ENCODE peak calls at places on chromosomes 13 and 19, in nine cellular contexts. C is tibial nerve, B is IMR-90, Z is WTC11, V is AG09309, P is right lobe of liver, N is AG10803, S is endothelial cell, K is esophagus muscularis mucosa. O is an unnamed sample.

GRCh38 chr13:83709751-83710515 is 172.3 kb downstream of the SLITRK1 start:
- DNase-seq in Z (no peak), C (no peak), K (no peak), P (no peak), N (no peak), B (no peak), S (no peak), V (no peak), O (no peak)

GRCh38 chr13:106570354-106570822 is 2.5 kb upstream of the ARGLU1 start:
- DNase-seq in S (peak), K (no peak), Z (peak), V (no peak), C (peak), B (peak), N (peak), P (peak), O (no peak)

GRCh38 chr19:19445288-19445687 is 39.8 kb downstream of the GATAD2A start:
- DNase-seq in S (no peak), C (no peak), V (no peak), Z (no peak), B (no peak), K (no peak), N (no peak), P (no peak), O (no peak)

GRCh38 chr13:19772306-19772705 is 10.4 kb downstream of the PSPC1 start:
- DNase-seq in V (no peak), Z (no peak), S (no peak), P (no peak), C (no peak), K (no peak), B (peak), N (peak), O (no peak)

GRCh38 chr19:48290923-48291700 is 21.2 kb downstream of the ZNF114 start:
- DNase-seq in C (peak), Z (peak), V (no peak), P (peak), N (peak), B (peak), K (no peak), S (peak), O (peak)

GRCh38 chr19:16336571-16336970 is 11.9 kb downstream of the KLF2 start:
- DNase-seq in B (peak), V (no peak), N (peak), Z (no peak), S (no peak), K (no peak), P (no peak), C (no peak), O (no peak)

GRCh38 chr13:52830946-52831345 is 17.5 kb downstream of the PCDH8 start:
- DNase-seq in Z (no peak), S (no peak), V (no peak), N (no peak), C (no peak), P (no peak), K (no peak), B (peak), O (no peak)

GRCh38 chr19:52464798-52465470 is 11.6 kb downstream of the ZNF578 start:
- DNase-seq in C (no peak), S (peak), V (no peak), N (no peak), K (no peak), Z (peak), B (no peak), P (no peak), O (no peak)

GRCh38 chr13:78137404-78138142 is 218.9 kb upstream of the EDNRB start:
- DNase-seq in N (peak), S (peak), B (peak), C (no peak), K (no peak), Z (peak), P (no peak), V (peak), O (no peak)

GRCh38 chr13:101783554-101783953 is 331.1 kb downstream of the ITGBL1 start:
- DNase-seq in K (no peak), S (no peak), V (no peak), N (no peak), C (no peak), B (no peak), Z (no peak), P (no peak), O (no peak)

GRCh38 chr13:20782116-20782708 is 8.5 kb upstream of the EEF1AKMT1 start:
- DNase-seq in K (no peak), N (no peak), V (no peak), B (no peak), P (no peak), C (no peak), S (no peak), Z (no peak), O (no peak)

GRCh38 chr19:51123381-51124186 is 1.1 kb upstream of the SIGLEC9 start:
- DNase-seq in Z (no peak), S (no peak), K (no peak), N (no peak), C (no peak), V (no peak), B (no peak), P (peak), O (no peak)

DNA sequence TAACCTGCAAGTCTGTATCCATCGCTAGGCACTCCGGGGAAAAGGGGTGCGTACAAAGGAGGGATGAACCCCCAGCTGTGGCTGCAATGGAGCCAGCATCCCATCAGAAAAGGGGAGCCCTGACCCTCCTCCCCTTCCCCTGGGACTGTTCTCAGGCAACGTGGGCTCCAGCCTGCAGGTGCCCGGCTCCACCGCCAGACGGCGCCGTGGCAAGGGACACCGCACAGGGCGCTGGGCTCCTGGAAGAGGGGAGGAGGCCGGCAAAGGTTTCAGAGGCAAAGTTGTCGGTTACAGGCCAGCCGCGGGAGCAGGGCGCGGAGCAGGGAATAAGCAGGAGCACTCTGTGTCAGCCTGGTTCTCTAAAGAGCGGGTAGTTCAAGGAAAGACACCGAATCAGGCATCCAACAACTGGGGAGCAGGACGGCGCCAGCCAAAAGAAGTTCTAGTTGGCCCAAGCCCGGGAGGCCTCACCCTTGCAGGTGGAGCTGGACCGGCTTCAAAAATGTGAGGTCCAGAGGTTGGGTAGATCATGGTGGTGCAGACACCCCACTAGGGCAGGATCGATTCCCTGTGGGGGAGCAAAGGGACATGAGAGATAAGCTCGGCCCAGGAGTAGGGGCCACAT is 53.0 kb upstream of the ATP12A start:
- DNase-seq in N (peak), Z (peak), K (no peak), S (peak), V (no peak), P (no peak), B (no peak), C (no peak), O (no peak)
- TF ChIP-seq CTCF in N (peak), Z (peak), K (no peak), S (peak), V (peak), P (peak), B (peak), C (peak), O (peak)

GRCh38 chr19:58385313-58386165 is 1.5 kb upstream of the RPS5 start:
- DNase-seq in K (no peak), V (no peak), S (no peak), P (no peak), Z (no peak), C (no peak), N (no peak), B (no peak), O (no peak)

GRCh38 chr19:58387338-58388174 is 487 bp downstream of the RPS5 start:
- DNase-seq in P (no peak), N (no peak), C (no peak), Z (no peak), K (no peak), S (peak), V (no peak), B (no peak), O (no peak)

GRCh38 chr19:58388175-58388526 is 1.1 kb downstream of the RPS5 start:
- DNase-seq in K (no peak), S (no peak), C (no peak), B (no peak), Z (no peak), V (no peak), N (no peak), P (peak), O (no peak)

GRCh38 chr19:58386166-58386575 is 898 bp upstream of the RPS5 start:
- DNase-seq in P (no peak), B (no peak), S (no peak), K (no peak), V (no peak), C (no peak), Z (no peak), N (no peak), O (no peak)

GRCh38 chr19:58386576-58387337 is at the start of gene RPS5:
- DNase-seq in K (peak), Z (peak), N (peak), B (peak), P (peak), C (peak), V (peak), S (peak), O (peak)
- TF ChIP-seq CTCF in K (no peak), Z (no peak), N (no peak), B (no peak), P (no peak), C (peak), V (no peak), S (no peak), O (no peak)

GRCh38 chr13:41915096-41915495 is 45.8 kb downstream of the VWA8 start:
- DNase-seq in N (no peak), C (no peak), K (no peak), V (no peak), B (peak), Z (no peak), S (no peak), P (no peak), O (no peak)

GRCh38 chr13:41916173-41916954 is 44.5 kb downstream of the VWA8 start:
- DNase-seq in S (no peak), B (peak), C (no peak), N (peak), V (peak), P (no peak), K (no peak), Z (no peak), O (no peak)

GRCh38 chr13:41917641-41918040 is 43.3 kb downstream of the VWA8 start:
- DNase-seq in K (no peak), Z (no peak), C (no peak), B (peak), V (peak), P (no peak), N (peak), S (no peak), O (no peak)

GRCh38 chr13:41919031-41919740 is 41.7 kb downstream of the VWA8 start:
- DNase-seq in N (no peak), P (no peak), B (no peak), S (no peak), C (no peak), K (no peak), Z (no peak), V (no peak), O (no peak)

GRCh38 chr13:41919741-41920487 is 41.0 kb downstream of the VWA8 start:
- DNase-seq in S (no peak), Z (no peak), B (no peak), V (no peak), N (no peak), K (no peak), P (no peak), C (no peak), O (no peak)
- TF ChIP-seq CTCF in S (no peak), Z (no peak), B (no peak), V (no peak), N (no peak), K (no peak), P (no peak), C (no peak), O (no peak)

GRCh38 chr19:33407716-33408115 is 34.2 kb downstream of the CEBPG start:
- DNase-seq in N (no peak), P (no peak), C (no peak), Z (no peak), K (no peak), S (no peak), B (no peak), V (no peak), O (no peak)

GRCh38 chr19:33406521-33407139 is 33.1 kb downstream of the CEBPG start:
- DNase-seq in V (no peak), B (peak), N (peak), Z (peak), S (peak), K (peak), P (no peak), C (peak), O (peak)

GRCh38 chr19:33405491-33406461 is 32.3 kb downstream of the CEBPG start:
- DNase-seq in N (no peak), V (no peak), P (peak), S (no peak), B (no peak), K (no peak), C (no peak), Z (no peak), O (no peak)

GRCh38 chr19:33408116-33408515 is 34.6 kb downstream of the CEBPG start:
- DNase-seq in N (no peak), K (no peak), C (no peak), B (no peak), S (no peak), P (peak), V (no peak), Z (no peak), O (no peak)

GRCh38 chr19:33407140-33407551 is 33.6 kb downstream of the CEBPG start:
- DNase-seq in B (no peak), C (no peak), K (no peak), P (no peak), N (no peak), Z (peak), V (no peak), S (no peak), O (no peak)
- TF ChIP-seq CTCF in B (no peak), C (no peak), K (no peak), P (no peak), N (no peak), Z (no peak), V (no peak), S (no peak), O (no peak)

GRCh38 chr13:99275093-99275469 is 16.9 kb upstream of the GPR18 start:
- DNase-seq in V (peak), P (no peak), B (peak), S (no peak), Z (no peak), N (peak), C (no peak), K (no peak), O (no peak)

GRCh38 chr13:99277629-99278028 is 19.4 kb upstream of the GPR18 start:
- DNase-seq in C (no peak), B (no peak), P (no peak), S (no peak), N (no peak), K (no peak), V (no peak), Z (no peak), O (no peak)

GRCh38 chr13:99278199-99278598 is 20.0 kb upstream of the GPR18 start:
- DNase-seq in C (no peak), N (no peak), V (no peak), Z (no peak), B (no peak), S (no peak), K (no peak), P (no peak), O (no peak)

GRCh38 chr13:99278843-99279242 is 20.7 kb upstream of the GPR18 start:
- DNase-seq in N (no peak), K (no peak), Z (no peak), V (no peak), C (no peak), B (no peak), S (no peak), P (no peak), O (no peak)

DNA sequence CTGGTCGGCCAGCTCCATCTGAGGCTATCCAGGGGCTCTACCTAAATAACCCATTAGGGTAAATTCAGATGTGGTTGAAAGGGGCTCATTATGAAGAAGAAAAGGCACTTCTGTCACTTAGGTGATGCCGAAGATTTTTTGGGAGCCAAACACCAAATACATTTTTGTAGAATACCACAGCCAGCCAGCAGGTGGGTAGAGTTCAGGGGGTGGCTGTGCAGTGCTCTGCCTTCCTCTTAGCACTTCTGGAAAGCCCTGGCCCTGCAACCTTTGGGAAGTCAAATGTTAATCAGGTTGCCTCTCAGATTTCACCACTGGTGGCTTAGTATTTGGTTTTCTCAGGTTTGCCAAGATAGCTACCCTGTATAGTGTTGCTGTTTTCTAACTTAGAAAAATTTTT is 18.5 kb upstream of the GPR18 start:
- DNase-seq in K (no peak), V (no peak), Z (peak), P (no peak), C (no peak), B (no peak), S (no peak), N (no peak), O (no peak)
- TF ChIP-seq CTCF in K (no peak), V (no peak), Z (no peak), P (no peak), C (no peak), B (no peak), S (no peak), N (no peak), O (no peak)

GRCh38 chr13:98142427-98143156 is at the start of gene FARP1:
- DNase-seq in C (peak), V (no peak), N (peak), S (peak), Z (peak), K (no peak), B (peak), P (peak), O (peak)

GRCh38 chr13:98141938-98142426 is 912 bp upstream of the FARP1 start:
- DNase-seq in K (no peak), V (no peak), S (peak), Z (peak), N (peak), C (no peak), B (no peak), P (peak), O (no peak)

GRCh38 chr13:98143157-98143553 is 261 bp downstream of the FARP1 start:
- DNase-seq in C (no peak), N (no peak), B (no peak), Z (no peak), P (no peak), S (peak), K (no peak), V (no peak), O (no peak)

GRCh38 chr13:98141091-98141490 is 1.8 kb upstream of the FARP1 start:
- DNase-seq in C (no peak), S (no peak), P (no peak), V (no peak), Z (no peak), B (no peak), N (no peak), K (no peak), O (no peak)

GRCh38 chr13:98141509-98141908 is 1.4 kb upstream of the FARP1 start:
- DNase-seq in B (no peak), N (no peak), Z (no peak), K (no peak), S (no peak), C (no peak), V (no peak), P (no peak), O (no peak)
- TF ChIP-seq CTCF in B (no peak), N (no peak), Z (no peak), K (no peak), S (no peak), C (no peak), V (no peak), P (no peak), O (no peak)

GRCh38 chr19:40266912-40267600 is 18.1 kb downstream of the AKT2 start:
- DNase-seq in S (no peak), B (no peak), N (no peak), P (peak), V (no peak), K (no peak), C (no peak), Z (no peak), O (no peak)
- TF ChIP-seq CTCF in S (no peak), B (no peak), N (no peak), P (no peak), V (no peak), K (no peak), C (no peak), Z (no peak), O (no peak)

GRCh38 chr19:55449469-55449868 is 6.4 kb upstream of the SHISA7 start:
- DNase-seq in P (no peak), N (no peak), B (no peak), C (no peak), V (no peak), K (no peak), S (no peak), Z (no peak), O (no peak)

GRCh38 chr19:55446060-55446459 is 3.0 kb upstream of the SHISA7 start:
- DNase-seq in V (no peak), N (no peak), S (no peak), Z (no peak), B (no peak), C (no peak), P (no peak), K (no peak), O (no peak)

GRCh38 chr19:55444720-55445045 is 1.6 kb upstream of the SHISA7 start:
- DNase-seq in K (no peak), V (no peak), Z (no peak), S (no peak), C (no peak), B (no peak), N (no peak), P (no peak), O (no peak)

GRCh38 chr19:55443824-55444719 is 972 bp upstream of the SHISA7 start:
- DNase-seq in Z (no peak), P (no peak), N (no peak), B (no peak), S (no peak), K (no peak), V (no peak), C (no peak), O (no peak)

DNA sequence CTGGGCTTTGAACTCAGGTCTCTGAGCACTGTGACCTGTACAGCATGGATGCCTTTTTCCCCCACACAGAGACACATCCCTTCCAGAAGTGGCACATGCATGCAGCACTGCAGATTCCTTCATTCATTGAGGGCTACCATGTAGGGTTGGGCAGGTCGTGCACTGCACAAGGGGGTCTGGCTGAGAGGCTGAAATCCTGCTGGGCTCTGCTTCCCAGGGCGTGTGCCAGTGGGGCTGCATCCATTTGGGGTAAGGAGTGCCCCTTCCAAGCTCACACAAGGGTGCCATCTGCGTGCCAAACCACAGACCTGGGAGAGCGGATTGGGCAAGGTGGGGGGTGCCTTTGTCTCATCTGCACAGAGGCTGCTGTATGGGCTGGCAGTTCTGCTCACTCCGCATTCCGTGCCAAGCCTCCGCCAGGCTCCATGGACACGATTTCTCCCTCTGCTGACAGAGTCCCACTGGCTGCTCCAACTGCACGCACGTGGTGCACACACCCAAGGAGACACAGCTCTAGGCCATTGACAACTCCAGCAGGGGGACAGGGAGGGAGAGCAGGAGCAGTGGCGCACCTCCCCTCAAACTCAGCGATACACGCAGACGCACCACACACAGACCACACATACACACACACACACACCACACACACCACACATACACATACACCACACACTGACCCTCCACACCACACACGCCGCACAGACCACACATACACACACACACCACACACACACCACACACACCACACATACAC is 4.5 kb upstream of the SHISA7 start:
- DNase-seq in N (peak), P (no peak), B (peak), K (no peak), C (no peak), S (no peak), Z (no peak), V (no peak), O (no peak)
- TF ChIP-seq CTCF in N (peak), P (no peak), B (no peak), K (no peak), C (no peak), S (no peak), Z (no peak), V (no peak), O (peak)

DNA sequence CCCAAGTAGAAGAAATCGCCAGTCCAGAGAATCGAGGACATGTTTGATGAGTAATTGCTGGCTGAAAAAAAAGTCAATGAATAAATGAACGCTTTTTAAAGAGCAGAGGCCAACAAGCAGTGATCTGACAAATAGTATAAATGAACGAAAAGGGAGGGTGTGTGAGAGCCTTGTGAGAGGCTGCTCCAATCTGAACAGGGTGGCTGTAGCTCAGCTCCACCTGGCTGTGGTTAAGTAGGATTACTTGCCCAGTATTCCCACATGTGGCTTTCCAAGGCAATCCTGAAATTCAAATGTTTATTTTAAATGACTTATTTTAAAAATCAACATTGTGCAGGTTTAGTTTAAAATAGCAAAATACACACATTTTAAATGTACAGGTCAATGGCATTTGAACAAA is 117.0 kb downstream of the TSHZ3 start:
- DNase-seq in Z (no peak), V (peak), B (peak), S (no peak), K (no peak), P (no peak), C (no peak), N (peak), O (no peak)
- TF ChIP-seq CTCF in Z (no peak), V (no peak), B (no peak), S (no peak), K (no peak), P (no peak), C (no peak), N (no peak), O (peak)